ENCODE peak calls at places on chromosomes 16 and 17, in eight cellular contexts. One of them, this sample, is unnamed.
A peak's percentile ranks its signal among the peaks of the same experiment; 100 is the strongest.

GRCh38 chr17:32285770-32286517 is 20.3 kb downstream of the RHBDL3 start:
- DNase-seq in naive thymus-derived CD4-positive, alpha-beta T cell: no peak
- DNase-seq in cardiac muscle cell: no peak
- DNase-seq in uterus: no peak
- DNase-seq in astrocyte: no peak
- DNase-seq in osteoblast: peak; percentile 65
- DNase-seq in neuronal stem cell: no peak
- DNase-seq in right cardiac atrium: no peak
- DNase-seq in this sample: no peak

GRCh38 chr17:59829217-59830006 is 63.3 kb downstream of the TUBD1 start:
- DNase-seq in naive thymus-derived CD4-positive, alpha-beta T cell: no peak
- DNase-seq in cardiac muscle cell: no peak
- DNase-seq in neuronal stem cell: no peak
- DNase-seq in astrocyte: peak; percentile 99
- DNase-seq in osteoblast: peak; percentile 70
- DNase-seq in right cardiac atrium: no peak
- DNase-seq in uterus: no peak
- DNase-seq in this sample: peak; percentile 88

GRCh38 chr16:47858333-47859067 is 297.3 kb downstream of the ABCC12 start:
- DNase-seq in uterus: no peak
- DNase-seq in naive thymus-derived CD4-positive, alpha-beta T cell: no peak
- DNase-seq in right cardiac atrium: no peak
- DNase-seq in neuronal stem cell: no peak
- DNase-seq in osteoblast: no peak
- DNase-seq in astrocyte: no peak
- DNase-seq in cardiac muscle cell: no peak
- DNase-seq in this sample: no peak

GRCh38 chr17:72518810-72519597 is 398.2 kb downstream of the SOX9 start:
- DNase-seq in neuronal stem cell: no peak
- DNase-seq in cardiac muscle cell: no peak
- DNase-seq in naive thymus-derived CD4-positive, alpha-beta T cell: no peak
- DNase-seq in osteoblast: no peak
- DNase-seq in right cardiac atrium: no peak
- DNase-seq in astrocyte: no peak
- DNase-seq in uterus: no peak
- DNase-seq in this sample: no peak

GRCh38 chr17:73748521-73748920 is 104.3 kb upstream of the SDK2 start:
- DNase-seq in astrocyte: no peak
- DNase-seq in cardiac muscle cell: no peak
- DNase-seq in neuronal stem cell: no peak
- DNase-seq in uterus: no peak
- DNase-seq in osteoblast: peak; percentile 27
- DNase-seq in right cardiac atrium: peak; percentile 19
- DNase-seq in naive thymus-derived CD4-positive, alpha-beta T cell: no peak
- DNase-seq in this sample: no peak

GRCh38 chr16:68995011-68995504 is 110.4 kb upstream of the HAS3 start:
- DNase-seq in osteoblast: no peak
- DNase-seq in astrocyte: peak; percentile 48
- DNase-seq in uterus: no peak
- DNase-seq in naive thymus-derived CD4-positive, alpha-beta T cell: no peak
- DNase-seq in cardiac muscle cell: peak; percentile 61
- DNase-seq in neuronal stem cell: no peak
- DNase-seq in right cardiac atrium: no peak
- DNase-seq in this sample: peak; percentile 57

GRCh38 chr17:82863941-82864720 is 24.3 kb upstream of the ZNF750 start:
- DNase-seq in neuronal stem cell: no peak
- DNase-seq in naive thymus-derived CD4-positive, alpha-beta T cell: peak; percentile 42
- DNase-seq in cardiac muscle cell: no peak
- DNase-seq in uterus: no peak
- DNase-seq in astrocyte: peak; percentile 89
- DNase-seq in right cardiac atrium: no peak
- DNase-seq in osteoblast: peak; percentile 96
- DNase-seq in this sample: peak; percentile 83

GRCh38 chr17:47895254-47895855 is 681 bp upstream of the SP2 start:
- DNase-seq in right cardiac atrium: no peak
- DNase-seq in neuronal stem cell: no peak
- DNase-seq in astrocyte: no peak
- DNase-seq in uterus: no peak
- DNase-seq in naive thymus-derived CD4-positive, alpha-beta T cell: no peak
- DNase-seq in osteoblast: no peak
- DNase-seq in cardiac muscle cell: no peak
- DNase-seq in this sample: no peak

GRCh38 chr17:12041316-12041715 is 20.6 kb downstream of the MAP2K4 start:
- DNase-seq in osteoblast: peak; percentile 87
- DNase-seq in uterus: no peak
- DNase-seq in right cardiac atrium: no peak
- DNase-seq in cardiac muscle cell: no peak
- DNase-seq in astrocyte: peak; percentile 82
- DNase-seq in naive thymus-derived CD4-positive, alpha-beta T cell: no peak
- DNase-seq in neuronal stem cell: no peak
- DNase-seq in this sample: no peak

GRCh38 chr16:23682181-23682580 is 3.5 kb downstream of the PLK1 start:
- DNase-seq in astrocyte: no peak
- DNase-seq in neuronal stem cell: no peak
- DNase-seq in cardiac muscle cell: no peak
- DNase-seq in right cardiac atrium: no peak
- DNase-seq in naive thymus-derived CD4-positive, alpha-beta T cell: no peak
- DNase-seq in osteoblast: no peak
- DNase-seq in uterus: no peak
- DNase-seq in this sample: no peak

GRCh38 chr17:13403982-13404931 is 197.5 kb downstream of the HS3ST3A1 start:
- DNase-seq in neuronal stem cell: no peak
- DNase-seq in right cardiac atrium: no peak
- DNase-seq in uterus: no peak
- DNase-seq in naive thymus-derived CD4-positive, alpha-beta T cell: no peak
- DNase-seq in cardiac muscle cell: no peak
- DNase-seq in osteoblast: no peak
- DNase-seq in astrocyte: no peak
- DNase-seq in this sample: no peak

GRCh38 chr16:66131156-66131807 is 235.2 kb upstream of the CDH5 start:
- DNase-seq in naive thymus-derived CD4-positive, alpha-beta T cell: no peak
- DNase-seq in cardiac muscle cell: no peak
- DNase-seq in neuronal stem cell: no peak
- DNase-seq in uterus: no peak
- DNase-seq in right cardiac atrium: no peak
- DNase-seq in astrocyte: peak; percentile 81
- DNase-seq in osteoblast: no peak
- DNase-seq in this sample: peak; percentile 74

GRCh38 chr16:57424599-57424998 is 20.0 kb downstream of the CCL17 start:
- DNase-seq in naive thymus-derived CD4-positive, alpha-beta T cell: no peak
- DNase-seq in uterus: no peak
- DNase-seq in astrocyte: no peak
- DNase-seq in osteoblast: no peak
- DNase-seq in cardiac muscle cell: no peak
- DNase-seq in neuronal stem cell: no peak
- DNase-seq in right cardiac atrium: no peak
- DNase-seq in this sample: no peak

GRCh38 chr17:49551221-49552069 is 24.2 kb upstream of the NXPH3 start:
- DNase-seq in naive thymus-derived CD4-positive, alpha-beta T cell: no peak
- DNase-seq in neuronal stem cell: no peak
- DNase-seq in osteoblast: peak; percentile 72
- DNase-seq in cardiac muscle cell: no peak
- DNase-seq in astrocyte: no peak
- DNase-seq in right cardiac atrium: no peak
- DNase-seq in uterus: no peak
- DNase-seq in this sample: no peak

DNA sequence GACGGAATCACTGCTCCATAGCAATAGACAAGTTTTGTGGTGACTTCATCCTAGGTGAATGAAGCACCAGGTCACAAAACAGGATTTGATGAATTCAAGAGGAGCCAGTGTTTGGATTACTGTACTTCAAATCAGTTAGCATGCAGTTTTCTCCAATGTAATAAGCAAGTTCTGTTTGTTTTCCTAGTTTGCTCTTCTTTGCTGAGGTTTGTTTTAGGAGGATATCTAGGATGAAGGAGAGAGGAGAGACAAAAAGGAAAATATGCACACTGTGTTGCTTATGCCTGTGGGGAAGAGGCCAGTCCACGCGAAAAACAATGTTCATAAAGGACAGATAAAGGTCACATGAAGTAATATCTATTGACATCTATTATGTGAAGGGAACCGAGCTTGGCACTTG is 9.0 kb downstream of the KRT37 start:
- DNase-seq in neuronal stem cell: no peak
- DNase-seq in astrocyte: no peak
- DNase-seq in cardiac muscle cell: no peak
- DNase-seq in uterus: no peak
- DNase-seq in osteoblast: no peak
- DNase-seq in naive thymus-derived CD4-positive, alpha-beta T cell: no peak
- DNase-seq in right cardiac atrium: no peak
- DNase-seq in this sample: peak; percentile 63
- H3K27ac ChIP-seq in neuronal stem cell: no peak overlapping the region
- H3K27ac ChIP-seq in astrocyte: no peak overlapping the region
- H3K27ac ChIP-seq in cardiac muscle cell: no peak overlapping the region
- H3K27ac ChIP-seq in uterus: peak overlapping the region; percentile 41
- H3K27ac ChIP-seq in osteoblast: no peak overlapping the region
- H3K27ac ChIP-seq in naive thymus-derived CD4-positive, alpha-beta T cell: no peak overlapping the region
- H3K27ac ChIP-seq in right cardiac atrium: no peak overlapping the region
- H3K27ac ChIP-seq in this sample: peak overlapping the region; percentile 58

GRCh38 chr17:34246436-34246835 is 8.6 kb upstream of the CCL2 start:
- DNase-seq in right cardiac atrium: no peak
- DNase-seq in cardiac muscle cell: no peak
- DNase-seq in neuronal stem cell: no peak
- DNase-seq in naive thymus-derived CD4-positive, alpha-beta T cell: no peak
- DNase-seq in uterus: no peak
- DNase-seq in osteoblast: no peak
- DNase-seq in astrocyte: no peak
- DNase-seq in this sample: no peak
- H3K27ac ChIP-seq in right cardiac atrium: no peak overlapping the region
- H3K27ac ChIP-seq in cardiac muscle cell: no peak overlapping the region
- H3K27ac ChIP-seq in neuronal stem cell: no peak overlapping the region
- H3K27ac ChIP-seq in naive thymus-derived CD4-positive, alpha-beta T cell: no peak overlapping the region
- H3K27ac ChIP-seq in uterus: no peak overlapping the region
- H3K27ac ChIP-seq in osteoblast: no peak overlapping the region
- H3K27ac ChIP-seq in astrocyte: no peak overlapping the region
- H3K27ac ChIP-seq in this sample: no peak overlapping the region

GRCh38 chr17:80877095-80877828 is 114.4 kb upstream of the CHMP6 start:
- DNase-seq in neuronal stem cell: no peak
- DNase-seq in cardiac muscle cell: no peak
- DNase-seq in astrocyte: no peak
- DNase-seq in naive thymus-derived CD4-positive, alpha-beta T cell: no peak
- DNase-seq in uterus: no peak
- DNase-seq in osteoblast: peak; percentile 22
- DNase-seq in right cardiac atrium: peak; percentile 38
- DNase-seq in this sample: no peak

GRCh38 chr17:80878876-80879722 is 112.5 kb upstream of the CHMP6 start:
- DNase-seq in cardiac muscle cell: no peak
- DNase-seq in right cardiac atrium: peak; percentile 45
- DNase-seq in uterus: no peak
- DNase-seq in osteoblast: peak; percentile 63
- DNase-seq in naive thymus-derived CD4-positive, alpha-beta T cell: no peak
- DNase-seq in astrocyte: no peak
- DNase-seq in neuronal stem cell: no peak
- DNase-seq in this sample: no peak

GRCh38 chr17:80879723-80880649 is 111.7 kb upstream of the CHMP6 start:
- DNase-seq in cardiac muscle cell: no peak
- DNase-seq in neuronal stem cell: no peak
- DNase-seq in astrocyte: no peak
- DNase-seq in osteoblast: peak; percentile 71
- DNase-seq in right cardiac atrium: peak; percentile 41
- DNase-seq in uterus: no peak
- DNase-seq in naive thymus-derived CD4-positive, alpha-beta T cell: no peak
- DNase-seq in this sample: no peak

GRCh38 chr17:80880650-80880989 is 111.0 kb upstream of the CHMP6 start:
- DNase-seq in uterus: no peak
- DNase-seq in right cardiac atrium: peak; percentile 24
- DNase-seq in osteoblast: no peak
- DNase-seq in astrocyte: no peak
- DNase-seq in neuronal stem cell: no peak
- DNase-seq in cardiac muscle cell: no peak
- DNase-seq in naive thymus-derived CD4-positive, alpha-beta T cell: no peak
- DNase-seq in this sample: no peak

GRCh38 chr17:80877829-80878303 is 113.8 kb upstream of the CHMP6 start:
- DNase-seq in naive thymus-derived CD4-positive, alpha-beta T cell: no peak
- DNase-seq in astrocyte: no peak
- DNase-seq in cardiac muscle cell: no peak
- DNase-seq in uterus: no peak
- DNase-seq in neuronal stem cell: no peak
- DNase-seq in right cardiac atrium: peak; percentile 22
- DNase-seq in osteoblast: peak; percentile 76
- DNase-seq in this sample: no peak
- H3K27ac ChIP-seq in naive thymus-derived CD4-positive, alpha-beta T cell: no peak overlapping the region
- H3K27ac ChIP-seq in astrocyte: no peak overlapping the region
- H3K27ac ChIP-seq in cardiac muscle cell: no peak overlapping the region
- H3K27ac ChIP-seq in uterus: no peak overlapping the region
- H3K27ac ChIP-seq in neuronal stem cell: no peak overlapping the region
- H3K27ac ChIP-seq in right cardiac atrium: no peak overlapping the region
- H3K27ac ChIP-seq in osteoblast: no peak overlapping the region
- H3K27ac ChIP-seq in this sample: no peak overlapping the region

DNA sequence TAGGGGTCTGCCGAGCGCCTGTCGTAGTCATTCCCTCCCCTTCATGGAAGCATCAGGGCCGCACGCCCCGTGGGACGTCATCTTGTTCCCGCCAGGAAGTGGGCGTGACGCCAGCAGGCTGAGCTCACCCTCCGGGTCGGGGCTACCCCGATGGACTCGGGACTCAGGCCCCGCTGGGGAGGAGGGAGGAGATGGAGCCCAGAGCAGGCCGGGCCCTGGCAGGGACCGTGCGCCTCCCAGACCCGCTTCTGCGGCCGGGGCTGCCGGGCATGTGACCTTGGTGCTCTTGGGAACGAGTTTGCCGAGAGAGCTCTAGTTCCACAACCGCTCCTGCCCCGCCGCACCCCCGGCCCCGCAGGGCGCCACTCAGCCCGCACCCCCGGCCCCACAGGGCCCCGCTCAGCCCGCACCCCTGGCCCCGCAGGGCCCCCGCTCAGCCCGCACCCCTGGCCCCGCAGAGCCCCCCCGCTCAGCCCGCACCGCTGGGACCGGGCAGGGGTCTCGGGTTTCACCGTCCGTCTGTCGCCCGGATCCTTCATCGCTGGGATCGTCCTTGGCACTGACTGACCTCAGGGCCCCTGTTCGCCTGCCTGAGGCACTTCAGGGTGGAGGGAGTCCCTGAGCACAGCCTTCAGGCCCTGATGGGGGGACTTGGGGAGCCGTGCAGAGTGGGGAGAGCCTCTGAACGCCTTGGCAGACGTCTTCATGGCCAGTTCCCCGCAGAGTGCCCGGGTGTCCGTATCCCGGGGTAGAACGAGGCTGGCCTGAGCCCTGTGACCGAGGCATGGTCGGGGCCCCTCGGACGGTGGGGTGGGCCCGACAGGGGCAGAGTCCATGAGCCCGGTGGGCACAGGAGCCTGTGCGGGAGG is 5.8 kb downstream of the CACNA1H start:
- DNase-seq in naive thymus-derived CD4-positive, alpha-beta T cell: no peak
- DNase-seq in osteoblast: peak; percentile 92
- DNase-seq in right cardiac atrium: peak; percentile 91
- DNase-seq in astrocyte: no peak
- DNase-seq in neuronal stem cell: no peak
- DNase-seq in uterus: peak; percentile 84
- DNase-seq in cardiac muscle cell: no peak
- DNase-seq in this sample: no peak
- H3K27ac ChIP-seq in naive thymus-derived CD4-positive, alpha-beta T cell: no peak overlapping the region
- H3K27ac ChIP-seq in osteoblast: no peak overlapping the region
- H3K27ac ChIP-seq in right cardiac atrium: no peak overlapping the region
- H3K27ac ChIP-seq in astrocyte: no peak overlapping the region
- H3K27ac ChIP-seq in neuronal stem cell: no peak overlapping the region
- H3K27ac ChIP-seq in uterus: peak overlapping the region; percentile 81
- H3K27ac ChIP-seq in cardiac muscle cell: peak overlapping the region; percentile 85
- H3K27ac ChIP-seq in this sample: no peak overlapping the region

GRCh38 chr16:28521436-28521835 is 14.8 kb upstream of the IL27 start:
- DNase-seq in naive thymus-derived CD4-positive, alpha-beta T cell: no peak
- DNase-seq in uterus: no peak
- DNase-seq in osteoblast: no peak
- DNase-seq in neuronal stem cell: no peak
- DNase-seq in cardiac muscle cell: no peak
- DNase-seq in astrocyte: no peak
- DNase-seq in right cardiac atrium: no peak
- DNase-seq in this sample: no peak
- H3K27ac ChIP-seq in naive thymus-derived CD4-positive, alpha-beta T cell: no peak overlapping the region
- H3K27ac ChIP-seq in uterus: no peak overlapping the region
- H3K27ac ChIP-seq in osteoblast: no peak overlapping the region
- H3K27ac ChIP-seq in neuronal stem cell: no peak overlapping the region
- H3K27ac ChIP-seq in cardiac muscle cell: no peak overlapping the region
- H3K27ac ChIP-seq in astrocyte: no peak overlapping the region
- H3K27ac ChIP-seq in right cardiac atrium: no peak overlapping the region
- H3K27ac ChIP-seq in this sample: no peak overlapping the region

This sample was measured in SJSA1.